ENCODE peak calls at places on chromosomes 1 and 21, in five cellular contexts. O is heart left ventricle, L is prostate gland, X is body of pancreas, U is IMR-90. S is an unnamed sample.

GRCh38 chr1:163870666-163871065 is 548.9 kb downstream of the NUF2 start:
- DNase-seq in O (no peak), L (no peak), X (no peak), U (no peak), S (no peak)

GRCh38 chr1:182185822-182186756 is 124.6 kb upstream of the ZNF648 start:
- DNase-seq in O (no peak), L (no peak), X (no peak), U (peak), S (peak)

GRCh38 chr1:30010506-30011106 is 712.8 kb downstream of the MATN1 start:
- DNase-seq in O (no peak), L (no peak), X (no peak), U (no peak), S (no peak)

GRCh38 chr1:169060010-169060722 is 46.3 kb upstream of the ATP1B1 start:
- DNase-seq in O (no peak), L (no peak), X (no peak), U (no peak), S (no peak)

GRCh38 chr1:188817814-188818213 is 1659.8 kb downstream of the BRINP3 start:
- DNase-seq in O (no peak), L (no peak), X (no peak), U (no peak), S (no peak)

GRCh38 chr1:85850238-85850637 is 142.0 kb upstream of the ZNHIT6 start:
- DNase-seq in O (no peak), L (no peak), X (no peak), U (peak), S (no peak)

GRCh38 chr1:83515566-83516169 is 483.3 kb downstream of the TTLL7 start:
- DNase-seq in O (no peak), L (no peak), X (no peak), U (no peak), S (no peak)

GRCh38 chr1:12434174-12434573 is 183.8 kb downstream of the DHRS3 start:
- DNase-seq in O (no peak), L (no peak), X (no peak), U (peak), S (no peak)

GRCh38 chr1:158793604-158794003 is 12.6 kb upstream of the OR6N2 start:
- DNase-seq in O (no peak), L (no peak), X (no peak), U (no peak), S (peak)

GRCh38 chr1:178594133-178594532 is 81.2 kb downstream of the TEX35 start:
- DNase-seq in O (peak), L (no peak), X (no peak), U (no peak), S (no peak)

GRCh38 chr1:159957824-159958268 is 3.8 kb upstream of the SLAMF9 start:
- DNase-seq in O (no peak), L (peak), X (peak), U (no peak), S (peak)

GRCh38 chr1:60279798-60280197 is 206.2 kb upstream of the C1orf87 start:
- DNase-seq in O (no peak), L (no peak), X (no peak), U (peak), S (no peak)

GRCh38 chr1:155168456-155169210 is 4.5 kb downstream of the KRTCAP2 start:
- DNase-seq in O (no peak), L (no peak), X (no peak), U (no peak), S (no peak)

GRCh38 chr1:67355745-67356424 is 48.2 kb downstream of the IL12RB2 start:
- DNase-seq in O (no peak), L (peak), X (no peak), U (peak), S (peak)

GRCh38 chr21:29056005-29056404 is 17.4 kb downstream of the CCT8 start:
- DNase-seq in O (no peak), L (no peak), X (no peak), U (peak), S (no peak)

GRCh38 chr1:27108588-27108987 is 46.3 kb downstream of the SLC9A1 start:
- DNase-seq in O (no peak), L (no peak), X (no peak), U (no peak), S (no peak)

GRCh38 chr1:53727461-53727860 is 11.5 kb downstream of the GLIS1 start:
- DNase-seq in O (no peak), L (no peak), X (no peak), U (no peak), S (no peak)

GRCh38 chr1:109814993-109815786 is 51.5 kb upstream of the EPS8L3 start:
- DNase-seq in O (no peak), L (no peak), X (no peak), U (no peak), S (no peak)

GRCh38 chr1:212607206-212607923 is 1.2 kb upstream of the ATF3 start:
- DNase-seq in O (peak), L (peak), X (peak), U (no peak), S (peak)

GRCh38 chr21:31874817-31875216 is 2.0 kb downstream of the HUNK start:
- DNase-seq in O (no peak), L (no peak), X (peak), U (no peak), S (no peak)

GRCh38 chr1:221074325-221074724 is 195.1 kb downstream of the HLX start:
- DNase-seq in O (no peak), L (no peak), X (no peak), U (peak), S (no peak)

DNA sequence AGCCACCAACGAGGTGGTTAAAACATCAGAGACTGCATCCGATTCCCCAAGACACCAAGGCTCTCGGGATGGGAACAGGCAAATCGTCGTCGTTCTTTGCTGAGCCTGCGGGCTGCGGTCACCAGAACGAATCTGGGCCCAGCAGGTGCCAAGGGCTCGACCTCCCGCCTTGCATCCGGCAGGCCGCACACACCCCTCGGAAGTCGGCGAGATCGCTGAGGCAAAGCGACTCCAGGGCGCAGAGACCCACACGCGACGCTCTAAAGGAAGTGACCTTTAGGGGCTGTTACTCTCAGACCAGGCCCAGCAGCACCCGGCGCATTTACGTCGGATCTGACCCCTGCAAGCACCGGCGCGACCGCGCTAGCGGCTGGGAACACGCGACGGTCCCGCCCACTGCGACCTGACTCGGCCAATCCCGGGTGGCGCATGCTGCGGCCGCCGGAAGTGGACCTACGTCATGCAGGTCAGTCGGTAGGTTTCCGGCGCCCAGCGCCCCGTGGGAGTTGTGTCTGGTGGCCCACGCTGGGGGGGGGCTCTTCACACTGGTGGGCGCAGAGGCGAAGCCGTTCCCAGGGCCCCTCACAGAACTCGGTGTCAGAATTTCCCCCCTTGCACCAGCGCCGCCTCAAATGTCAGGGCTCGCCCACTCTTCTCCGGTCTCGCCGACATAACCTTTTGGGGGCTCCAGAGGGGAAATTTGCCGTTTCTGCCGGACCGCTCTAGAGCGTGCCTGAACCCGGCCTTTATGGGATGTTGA is 7.5 kb upstream of the PARK7 start:
- DNase-seq in O (peak), L (peak), X (peak), U (peak), S (peak)
- TF ChIP-seq POLR2A in O (peak), L (peak), X (peak), U (no peak), S (peak)

DNA sequence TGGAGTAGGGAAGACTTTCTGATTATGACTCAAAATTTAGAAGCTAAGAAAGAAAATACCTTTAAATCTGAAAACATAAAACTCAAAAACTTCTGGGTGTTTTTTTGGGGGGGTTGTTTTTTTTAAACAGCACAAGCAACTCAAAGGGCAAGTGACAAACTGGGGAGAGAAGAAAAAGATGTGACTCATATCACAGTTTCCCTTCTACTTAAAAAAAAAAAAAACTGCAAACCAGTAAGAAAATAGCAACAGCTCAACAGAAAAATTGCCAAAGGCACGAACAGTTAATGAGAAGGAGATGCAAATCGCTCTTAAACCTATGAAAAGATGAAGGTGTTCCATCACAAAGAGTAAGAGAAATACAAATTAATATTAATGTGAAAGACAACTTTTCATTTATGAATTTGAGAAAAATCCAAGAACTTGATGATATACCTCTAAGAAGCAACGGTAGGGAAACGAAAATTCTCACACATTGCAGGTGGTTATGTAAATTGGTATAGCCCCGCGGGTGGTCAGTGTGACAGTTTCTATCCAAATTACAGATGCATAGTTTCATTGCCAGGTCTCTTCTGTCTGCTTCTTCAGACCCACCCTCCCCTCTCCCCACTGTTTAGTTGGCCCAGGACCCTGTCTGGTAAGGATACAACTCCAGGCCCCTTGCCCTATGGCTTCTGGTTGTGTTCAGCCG is 9.0 kb downstream of the IFNAR2 start:
- DNase-seq in O (no peak), L (no peak), X (no peak), U (no peak), S (no peak)
- TF ChIP-seq POLR2A in O (no peak), L (no peak), X (no peak), U (no peak), S (no peak)

GRCh38 chr1:111600886-111601386 is 18.7 kb upstream of the RAP1A start:
- DNase-seq in O (no peak), L (no peak), X (no peak), U (peak), S (no peak)
- TF ChIP-seq POLR2A in O (no peak), L (no peak), X (no peak), U (no peak), S (no peak)

GRCh38 chr1:228407118-228408040 is 744 bp upstream of the TRIM11 start:
- DNase-seq in O (no peak), L (no peak), X (no peak), U (no peak), S (no peak)
- TF ChIP-seq POLR2A in O (peak), L (peak), X (no peak), U (no peak), S (no peak)

GRCh38 chr1:6184083-6184783 is 4.1 kb upstream of the CHD5 start:
- DNase-seq in O (no peak), L (no peak), X (no peak), U (no peak), S (no peak)

GRCh38 chr1:6188466-6188865 is 8.3 kb upstream of the CHD5 start:
- DNase-seq in O (no peak), L (no peak), X (no peak), U (no peak), S (no peak)

GRCh38 chr1:6185151-6185550 is 5.0 kb upstream of the CHD5 start:
- DNase-seq in O (no peak), L (no peak), X (no peak), U (peak), S (no peak)

GRCh38 chr1:6183520-6183989 is 3.4 kb upstream of the CHD5 start:
- DNase-seq in O (no peak), L (no peak), X (no peak), U (peak), S (no peak)

DNA sequence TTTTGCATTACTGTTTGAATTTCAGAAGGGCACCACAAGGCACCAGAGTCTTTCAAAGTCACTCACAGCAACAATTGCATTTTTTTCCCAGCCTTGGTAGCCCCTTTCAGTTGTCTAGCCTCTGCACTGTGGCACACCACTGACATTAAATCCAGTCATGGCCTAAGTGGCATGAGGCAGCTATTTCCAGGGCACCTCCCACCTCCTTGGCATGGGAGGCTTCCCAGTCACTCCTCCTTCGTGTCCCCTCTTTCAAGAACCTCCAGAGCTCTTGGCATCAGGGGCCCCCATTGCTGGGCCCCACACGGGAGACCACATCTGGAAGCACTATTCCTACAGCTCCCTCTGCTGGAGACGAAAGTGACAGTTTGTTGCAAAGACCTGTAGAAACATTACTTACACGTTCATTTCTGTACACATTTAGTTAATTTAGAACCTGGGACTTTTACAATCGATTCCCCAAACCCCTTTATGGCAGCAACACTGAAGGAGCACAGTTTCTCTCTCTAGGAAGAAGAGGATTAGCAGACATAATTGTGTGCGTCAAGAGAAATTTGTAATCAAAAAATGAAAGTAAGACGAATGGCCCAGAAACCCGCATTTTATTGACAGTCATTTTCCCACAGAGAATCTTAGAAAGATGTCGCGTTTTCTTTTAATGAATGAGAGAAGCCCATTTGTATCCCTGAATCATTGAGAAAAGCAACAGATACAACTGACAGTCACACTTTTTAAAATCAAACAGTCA is 5.7 kb upstream of the CHD5 start:
- DNase-seq in O (no peak), L (no peak), X (no peak), U (peak), S (peak)
- TF ChIP-seq POLR2A in O (no peak), L (no peak), X (no peak), U (no peak), S (no peak)

DNA sequence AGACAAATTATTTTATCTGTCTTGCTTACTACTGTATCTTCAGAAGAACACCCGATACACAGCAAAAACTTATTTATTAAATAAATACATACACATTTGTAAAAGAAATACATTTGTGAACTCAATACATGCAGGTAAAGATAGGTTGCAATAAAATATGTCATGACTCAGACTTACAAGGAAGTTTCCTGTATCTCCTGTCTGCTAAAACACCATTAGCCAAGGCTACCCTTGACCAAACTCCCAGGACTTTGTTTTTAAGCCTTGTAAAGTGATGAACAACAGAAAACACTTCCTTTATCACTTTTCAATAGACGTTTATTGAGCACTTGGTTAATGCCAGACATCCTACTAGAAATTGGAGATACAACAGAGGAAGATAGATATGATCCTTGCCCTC is 56.5 kb upstream of the HSD17B7 start:
- DNase-seq in O (no peak), L (no peak), X (no peak), U (no peak), S (no peak)
- TF ChIP-seq POLR2A in O (no peak), L (no peak), X (no peak), U (no peak), S (no peak)